ENCODE peak calls at places on chromosomes 6 and 20, in nine cellular contexts. N is Peyer's patch, I is cardiac muscle cell, D is uterus, W is breast epithelium, C is astrocyte, S is ovary, M is neuronal stem cell, F is body of pancreas. A is an unnamed sample.

GRCh38 chr20:30912006-30912660 is 345.3 kb upstream of the DEFB115 start:
- DNase-seq in N (no peak), I (peak), D (no peak), W (no peak), C (no peak), S (no peak), M (peak), F (no peak), A (no peak)

GRCh38 chr6:160215232-160215631 is 43.4 kb downstream of the SLC22A2 start:
- DNase-seq in N (no peak), I (peak), D (no peak), W (no peak), C (no peak), S (no peak), M (no peak), F (no peak), A (peak)

GRCh38 chr20:33399924-33400323 is 1.4 kb downstream of the CDK5RAP1 start:
- DNase-seq in N (no peak), I (peak), D (no peak), W (no peak), C (no peak), S (no peak), M (no peak), F (no peak), A (no peak)

GRCh38 chr20:6241591-6241990 is 118.8 kb upstream of the FERMT1 start:
- DNase-seq in N (no peak), I (no peak), D (no peak), W (no peak), C (no peak), S (no peak), M (no peak), F (peak), A (no peak)

GRCh38 chr6:150119256-150119655 is 23.6 kb upstream of the PPP1R14C start:
- DNase-seq in N (no peak), I (peak), D (no peak), W (no peak), C (peak), S (no peak), M (no peak), F (no peak), A (no peak)

GRCh38 chr6:156777866-156778614 is 862 bp downstream of the ARID1B start:
- DNase-seq in N (peak), I (peak), D (peak), W (peak), C (no peak), S (peak), M (peak), F (peak), A (peak)

GRCh38 chr6:152821525-152821924 is 70.9 kb downstream of the VIP start:
- DNase-seq in N (no peak), I (no peak), D (no peak), W (no peak), C (no peak), S (no peak), M (no peak), F (no peak), A (no peak)

GRCh38 chr6:80338201-80338836 is 231.8 kb downstream of the BCKDHB start:
- DNase-seq in N (peak), I (peak), D (peak), W (no peak), C (no peak), S (peak), M (peak), F (peak), A (peak)

GRCh38 chr6:165245716-165246115 is 63.7 kb downstream of the C6orf118 start:
- DNase-seq in N (no peak), I (peak), D (no peak), W (no peak), C (peak), S (no peak), M (no peak), F (no peak), A (no peak)

GRCh38 chr20:19451591-19452295 is 239.3 kb downstream of the SLC24A3 start:
- DNase-seq in N (no peak), I (no peak), D (no peak), W (no peak), C (no peak), S (no peak), M (no peak), F (no peak), A (no peak)

GRCh38 chr6:22350109-22350508 is 53.3 kb upstream of the PRL start:
- DNase-seq in N (no peak), I (no peak), D (no peak), W (no peak), C (no peak), S (no peak), M (no peak), F (no peak), A (no peak)

GRCh38 chr20:37945034-37945660 is 42.2 kb downstream of the VSTM2L start:
- DNase-seq in N (peak), I (no peak), D (no peak), W (peak), C (no peak), S (no peak), M (no peak), F (no peak), A (no peak)

GRCh38 chr6:27157461-27158315 is 89.8 kb upstream of the PRSS16 start:
- DNase-seq in N (peak), I (peak), D (peak), W (no peak), C (peak), S (peak), M (no peak), F (peak), A (peak)

GRCh38 chr6:63527658-63528514 is 44.4 kb upstream of the LOC128125822 start:
- DNase-seq in N (peak), I (peak), D (peak), W (no peak), C (peak), S (peak), M (no peak), F (peak), A (peak)

GRCh38 chr6:136087986-136088385 is 162.1 kb downstream of the MTFR2 start:
- DNase-seq in N (no peak), I (peak), D (no peak), W (no peak), C (peak), S (no peak), M (no peak), F (no peak), A (peak)

GRCh38 chr6:5279891-5280338 is 18.6 kb downstream of the FARS2 start:
- DNase-seq in N (no peak), I (no peak), D (no peak), W (no peak), C (no peak), S (no peak), M (no peak), F (no peak), A (no peak)

GRCh38 chr20:51860015-51860882 is 57.9 kb upstream of the SALL4 start:
- DNase-seq in N (peak), I (peak), D (no peak), W (no peak), C (peak), S (no peak), M (no peak), F (no peak), A (peak)

GRCh38 chr6:125014157-125014957 is 52.1 kb downstream of the RNF217 start:
- DNase-seq in N (no peak), I (peak), D (no peak), W (no peak), C (peak), S (no peak), M (no peak), F (no peak), A (peak)

GRCh38 chr20:9388160-9388825 is 126.1 kb upstream of the LAMP5 start:
- DNase-seq in N (no peak), I (no peak), D (no peak), W (no peak), C (no peak), S (no peak), M (no peak), F (no peak), A (no peak)

GRCh38 chr20:49690899-49691620 is 22.6 kb downstream of the B4GALT5 start:
- DNase-seq in N (peak), I (peak), D (no peak), W (no peak), C (peak), S (no peak), M (no peak), F (peak), A (peak)

GRCh38 chr20:37511605-37512275 is 9.3 kb upstream of the NNAT start:
- DNase-seq in N (no peak), I (peak), D (no peak), W (no peak), C (peak), S (no peak), M (no peak), F (no peak), A (peak)

GRCh38 chr6:149128489-149129145 is 188.9 kb upstream of the TAB2 start:
- DNase-seq in N (no peak), I (peak), D (no peak), W (no peak), C (no peak), S (peak), M (no peak), F (peak), A (no peak)

GRCh38 chr6:121857551-121857950 is 422.1 kb downstream of the GJA1 start:
- DNase-seq in N (no peak), I (no peak), D (no peak), W (no peak), C (no peak), S (no peak), M (no peak), F (no peak), A (peak)

GRCh38 chr20:45976132-45976531 is 4.1 kb upstream of the ZNF335 start:
- DNase-seq in N (no peak), I (no peak), D (no peak), W (no peak), C (no peak), S (peak), M (no peak), F (no peak), A (no peak)

GRCh38 chr6:160259585-160259984 is 964 bp upstream of the SLC22A2 start:
- DNase-seq in N (no peak), I (no peak), D (no peak), W (no peak), C (no peak), S (no peak), M (no peak), F (no peak), A (no peak)

GRCh38 chr6:79984261-79984660 is 20.2 kb upstream of the TTK start:
- DNase-seq in N (no peak), I (peak), D (no peak), W (no peak), C (peak), S (no peak), M (no peak), F (no peak), A (no peak)

GRCh38 chr6:169620171-169621125 is 81.4 kb downstream of the WDR27 start:
- DNase-seq in N (no peak), I (peak), D (no peak), W (no peak), C (peak), S (no peak), M (no peak), F (no peak), A (peak)

GRCh38 chr6:73929421-73929820 is 233.4 kb downstream of the CD109 start:
- DNase-seq in N (no peak), I (no peak), D (no peak), W (no peak), C (no peak), S (no peak), M (no peak), F (no peak), A (no peak)

GRCh38 chr6:154457881-154458284 is 52.6 kb downstream of the CNKSR3 start:
- DNase-seq in N (no peak), I (no peak), D (no peak), W (no peak), C (no peak), S (no peak), M (no peak), F (peak), A (no peak)

GRCh38 chr6:27757307-27757706 is 154.9 kb downstream of the OR2B2 start:
- DNase-seq in N (peak), I (peak), D (peak), W (no peak), C (no peak), S (peak), M (no peak), F (no peak), A (no peak)

GRCh38 chr20:1324598-1325172 is 4.3 kb downstream of the SDCBP2 start:
- DNase-seq in N (peak), I (peak), D (no peak), W (no peak), C (peak), S (peak), M (no peak), F (no peak), A (peak)

GRCh38 chr20:36093804-36094145 is 60.8 kb upstream of the EPB41L1 start:
- DNase-seq in N (no peak), I (no peak), D (no peak), W (no peak), C (no peak), S (no peak), M (no peak), F (no peak), A (no peak)

GRCh38 chr20:36096404-36096799 is 58.1 kb upstream of the EPB41L1 start:
- DNase-seq in N (no peak), I (peak), D (no peak), W (no peak), C (peak), S (no peak), M (no peak), F (no peak), A (no peak)

GRCh38 chr20:36093025-36093803 is 61.3 kb upstream of the EPB41L1 start:
- DNase-seq in N (peak), I (peak), D (peak), W (peak), C (no peak), S (no peak), M (no peak), F (peak), A (peak)

GRCh38 chr20:36092424-36093024 is 62.0 kb upstream of the EPB41L1 start:
- DNase-seq in N (no peak), I (peak), D (peak), W (no peak), C (no peak), S (no peak), M (peak), F (peak), A (no peak)

DNA sequence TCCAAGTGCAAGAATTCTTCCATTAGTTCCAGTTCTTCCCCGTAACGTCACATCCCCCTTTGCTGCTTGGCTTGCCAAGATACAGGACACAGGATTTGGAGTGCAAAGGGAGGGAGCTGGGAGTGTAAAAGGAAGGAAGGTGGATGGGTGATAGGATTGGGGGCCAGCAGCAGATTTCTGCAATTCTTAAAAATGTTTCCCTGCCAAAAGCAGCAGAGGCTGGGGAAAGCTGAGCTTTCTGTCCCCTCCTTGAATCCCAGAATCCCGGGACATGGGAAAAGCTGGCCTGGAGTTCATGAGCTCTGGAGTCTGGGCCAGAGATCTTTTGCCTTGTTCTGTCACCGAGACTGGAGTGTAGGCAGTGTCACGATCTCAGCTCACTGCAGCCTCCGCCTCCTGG is 60.0 kb upstream of the EPB41L1 start:
- DNase-seq in N (no peak), I (peak), D (peak), W (no peak), C (peak), S (no peak), M (no peak), F (no peak), A (no peak)
- H3K27ac ChIP-seq in N (no peak), I (peak), D (peak), W (peak), C (no peak), S (no peak), M (no peak), F (peak), A (no peak)

GRCh38 chr20:32019563-32020463 is 9.6 kb downstream of the CCM2L start:
- DNase-seq in N (no peak), I (no peak), D (no peak), W (no peak), C (no peak), S (no peak), M (no peak), F (no peak), A (no peak)
- H3K4me3 ChIP-seq in N (peak), I (peak), D (no peak), W (peak), C (no peak), S (no peak), M (peak), F (no peak), A (no peak)

DNA sequence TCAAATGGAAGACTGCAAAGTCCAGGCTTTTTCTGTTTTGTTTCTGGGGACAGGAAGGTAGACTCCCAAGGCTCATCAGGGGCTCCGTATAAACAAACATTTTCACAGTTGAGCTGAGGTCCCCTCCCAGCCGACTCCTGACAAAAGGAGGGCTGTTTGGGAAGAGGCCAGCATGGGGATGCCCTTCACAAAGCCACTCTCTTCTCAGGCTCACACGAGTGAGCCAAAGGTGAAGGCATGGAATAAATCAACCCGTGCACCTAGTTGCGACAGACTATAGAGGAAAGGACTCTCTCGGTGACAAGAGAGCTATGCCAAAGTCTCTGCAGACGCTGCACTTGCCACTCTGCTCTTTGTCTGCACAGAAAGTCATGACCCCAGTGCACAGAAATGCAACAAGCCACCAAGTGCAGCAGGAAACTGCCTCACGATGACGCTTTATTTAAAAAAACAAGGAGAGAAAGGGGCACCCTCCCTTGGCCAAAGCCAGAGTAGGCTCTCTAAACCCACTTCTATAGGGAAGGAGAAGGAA is 21.1 kb downstream of the JAG1 start:
- DNase-seq in N (no peak), I (no peak), D (no peak), W (no peak), C (peak), S (no peak), M (no peak), F (no peak), A (no peak)
- H3K27ac ChIP-seq in N (no peak), I (peak), D (peak), W (peak), C (peak), S (peak), M (no peak), F (peak), A (peak)

DNA sequence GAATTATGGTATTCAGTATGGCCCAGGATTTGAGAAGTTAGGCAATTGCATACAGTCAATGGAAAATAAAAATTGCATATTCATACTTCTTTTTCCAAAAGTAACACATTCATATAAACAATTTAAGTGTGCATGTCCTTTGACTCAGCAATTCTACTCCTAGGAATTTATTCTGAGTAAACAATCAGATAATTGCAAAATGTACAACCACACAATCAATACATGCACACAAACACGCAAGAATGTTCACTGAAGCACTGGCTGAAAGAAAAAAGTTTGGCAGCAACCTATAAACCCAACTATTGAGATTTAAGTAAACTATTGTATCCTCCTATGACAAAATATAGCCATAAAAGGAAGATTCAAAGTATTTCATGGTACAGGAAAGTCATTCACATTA is 1.6 kb downstream of the CYP39A1 start:
- DNase-seq in N (no peak), I (no peak), D (no peak), W (no peak), C (no peak), S (no peak), M (no peak), F (no peak), A (no peak)
- H3K4me3 ChIP-seq in N (no peak), I (peak), D (no peak), W (peak), C (no peak), S (peak), M (no peak), F (no peak), A (no peak)

GRCh38 chr6:6973721-6974120 is 134.0 kb upstream of the RREB1 start:
- DNase-seq in N (no peak), I (no peak), D (no peak), W (no peak), C (no peak), S (no peak), M (no peak), F (no peak), A (no peak)
- H3K27ac ChIP-seq in N (no peak), I (no peak), D (no peak), W (no peak), C (no peak), S (no peak), M (no peak), F (no peak), A (no peak)

GRCh38 chr6:33592595-33593413 is 12.7 kb upstream of the BAK1 start:
- DNase-seq in N (peak), I (no peak), D (no peak), W (no peak), C (no peak), S (no peak), M (no peak), F (peak), A (no peak)

GRCh38 chr6:33595001-33595846 is 15.1 kb upstream of the BAK1 start:
- DNase-seq in N (no peak), I (no peak), D (no peak), W (no peak), C (no peak), S (no peak), M (no peak), F (no peak), A (no peak)

GRCh38 chr6:33591633-33592032 is 11.6 kb upstream of the BAK1 start:
- DNase-seq in N (no peak), I (no peak), D (no peak), W (no peak), C (no peak), S (no peak), M (no peak), F (no peak), A (no peak)

GRCh38 chr6:33592280-33592594 is 12.2 kb upstream of the BAK1 start:
- DNase-seq in N (no peak), I (no peak), D (no peak), W (no peak), C (no peak), S (no peak), M (no peak), F (no peak), A (no peak)

DNA sequence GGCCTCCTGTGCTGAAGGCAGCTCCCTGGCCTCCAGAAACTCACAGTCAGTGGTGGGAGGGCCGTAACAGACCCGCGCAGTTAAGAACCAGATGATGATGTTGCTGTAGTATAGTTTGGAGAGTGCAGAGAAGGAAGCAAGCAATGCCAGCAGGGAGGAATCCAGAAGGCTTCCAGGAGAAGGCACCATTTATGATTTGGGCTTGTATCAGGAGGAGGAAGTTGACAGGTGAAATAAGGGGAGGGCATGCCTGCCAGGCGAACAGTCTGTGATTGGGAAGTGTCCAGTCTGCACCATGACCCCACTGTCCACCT is 13.3 kb upstream of the BAK1 start:
- DNase-seq in N (no peak), I (no peak), D (no peak), W (no peak), C (no peak), S (no peak), M (no peak), F (no peak), A (no peak)
- H3K4me3 ChIP-seq in N (peak), I (no peak), D (no peak), W (peak), C (peak), S (no peak), M (no peak), F (no peak), A (peak)

GRCh38 chr6:35493307-35493983 is 3.4 kb downstream of the TEAD3 start:
- DNase-seq in N (no peak), I (no peak), D (no peak), W (no peak), C (no peak), S (no peak), M (no peak), F (no peak), A (no peak)
- H3K27ac ChIP-seq in N (peak), I (peak), D (peak), W (peak), C (no peak), S (no peak), M (no peak), F (no peak), A (no peak)